ENCODE peak calls at places on chromosome 15, in seven cellular contexts. One of them, this sample, is unnamed.
A peak's percentile ranks its signal among the peaks of the same experiment; 100 is the strongest.

GRCh38 chr15:51094606-51095569 is at the start of gene TNFAIP8L3:
- DNase-seq in suprapubic skin: no peak
- DNase-seq in nephron progenitor cell: peak; percentile 66
- DNase-seq in AG04450: no peak
- DNase-seq in foreskin fibroblast: peak; percentile 82
- DNase-seq in Calu3: peak; percentile 18
- DNase-seq in psoas muscle: peak; percentile 50
- DNase-seq in this sample: no peak

GRCh38 chr15:39778031-39778430 is 4.6 kb downstream of the FSIP1 start:
- DNase-seq in suprapubic skin: no peak
- DNase-seq in nephron progenitor cell: no peak
- DNase-seq in foreskin fibroblast: no peak
- DNase-seq in Calu3: no peak
- DNase-seq in psoas muscle: no peak
- DNase-seq in AG04450: no peak
- DNase-seq in this sample: no peak

GRCh38 chr15:53586815-53587214 is 172.6 kb downstream of the WDR72 start:
- DNase-seq in psoas muscle: no peak
- DNase-seq in Calu3: peak; percentile 59
- DNase-seq in suprapubic skin: no peak
- DNase-seq in nephron progenitor cell: peak; percentile 64
- DNase-seq in AG04450: no peak
- DNase-seq in foreskin fibroblast: no peak
- DNase-seq in this sample: peak; percentile 60

GRCh38 chr15:32677238-32677750 is 35.8 kb downstream of the SCG5 start:
- DNase-seq in Calu3: no peak
- DNase-seq in nephron progenitor cell: no peak
- DNase-seq in suprapubic skin: no peak
- DNase-seq in psoas muscle: no peak
- DNase-seq in AG04450: no peak
- DNase-seq in foreskin fibroblast: peak; percentile 61
- DNase-seq in this sample: no peak

GRCh38 chr15:55248895-55249294 is 40.7 kb downstream of the RAB27A start:
- DNase-seq in foreskin fibroblast: no peak
- DNase-seq in suprapubic skin: no peak
- DNase-seq in Calu3: no peak
- DNase-seq in nephron progenitor cell: no peak
- DNase-seq in psoas muscle: no peak
- DNase-seq in AG04450: no peak
- DNase-seq in this sample: no peak

GRCh38 chr15:53530762-53531161 is 228.7 kb downstream of the WDR72 start:
- DNase-seq in foreskin fibroblast: no peak
- DNase-seq in nephron progenitor cell: peak; percentile 16
- DNase-seq in psoas muscle: no peak
- DNase-seq in suprapubic skin: no peak
- DNase-seq in Calu3: no peak
- DNase-seq in AG04450: no peak
- DNase-seq in this sample: no peak

GRCh38 chr15:31263751-31264533 is 62.7 kb upstream of the KLF13 start:
- DNase-seq in psoas muscle: peak; percentile 85
- DNase-seq in AG04450: no peak
- DNase-seq in foreskin fibroblast: no peak
- DNase-seq in Calu3: peak; percentile 38
- DNase-seq in suprapubic skin: peak; percentile 85
- DNase-seq in nephron progenitor cell: no peak
- DNase-seq in this sample: no peak

GRCh38 chr15:25178835-25179672 is 224.3 kb downstream of the SNRPN start:
- DNase-seq in AG04450: no peak
- DNase-seq in nephron progenitor cell: no peak
- DNase-seq in foreskin fibroblast: no peak
- DNase-seq in Calu3: no peak
- DNase-seq in suprapubic skin: peak; percentile 31
- DNase-seq in psoas muscle: peak; percentile 39
- DNase-seq in this sample: no peak

GRCh38 chr15:36803773-36804172 is 224.3 kb downstream of the CDIN1 start:
- DNase-seq in psoas muscle: no peak
- DNase-seq in nephron progenitor cell: no peak
- DNase-seq in Calu3: no peak
- DNase-seq in suprapubic skin: no peak
- DNase-seq in AG04450: no peak
- DNase-seq in foreskin fibroblast: no peak
- DNase-seq in this sample: peak; percentile 60

GRCh38 chr15:55742927-55743614 is at the start of gene PRTG:
- DNase-seq in AG04450: peak; percentile 44
- DNase-seq in nephron progenitor cell: peak; percentile 92
- DNase-seq in Calu3: peak; percentile 86
- DNase-seq in psoas muscle: peak; percentile 86
- DNase-seq in suprapubic skin: peak; percentile 81
- DNase-seq in foreskin fibroblast: peak; percentile 94
- DNase-seq in this sample: peak; percentile 24

GRCh38 chr15:93110502-93111040 is 21.6 kb upstream of the RGMA start:
- DNase-seq in foreskin fibroblast: no peak
- DNase-seq in Calu3: no peak
- DNase-seq in psoas muscle: no peak
- DNase-seq in nephron progenitor cell: no peak
- DNase-seq in suprapubic skin: no peak
- DNase-seq in AG04450: no peak
- DNase-seq in this sample: no peak

GRCh38 chr15:64634576-64635485 is 140.6 kb downstream of the RBPMS2 start:
- DNase-seq in nephron progenitor cell: peak; percentile 50
- DNase-seq in Calu3: peak; percentile 39
- DNase-seq in suprapubic skin: no peak
- DNase-seq in AG04450: no peak
- DNase-seq in foreskin fibroblast: no peak
- DNase-seq in psoas muscle: no peak
- DNase-seq in this sample: no peak

GRCh38 chr15:98384328-98385029 is 263.9 kb upstream of the IGF1R start:
- DNase-seq in foreskin fibroblast: no peak
- DNase-seq in Calu3: no peak
- DNase-seq in psoas muscle: peak; percentile 66
- DNase-seq in AG04450: no peak
- DNase-seq in nephron progenitor cell: no peak
- DNase-seq in suprapubic skin: no peak
- DNase-seq in this sample: no peak

GRCh38 chr15:96107922-96108321 is 222.6 kb upstream of the NR2F2 start:
- DNase-seq in psoas muscle: no peak
- DNase-seq in foreskin fibroblast: no peak
- DNase-seq in suprapubic skin: no peak
- DNase-seq in nephron progenitor cell: no peak
- DNase-seq in Calu3: no peak
- DNase-seq in AG04450: no peak
- DNase-seq in this sample: no peak

GRCh38 chr15:27774638-27775037 is 324.5 kb downstream of the OCA2 start:
- DNase-seq in foreskin fibroblast: no peak
- DNase-seq in suprapubic skin: no peak
- DNase-seq in AG04450: no peak
- DNase-seq in Calu3: no peak
- DNase-seq in psoas muscle: no peak
- DNase-seq in nephron progenitor cell: no peak
- DNase-seq in this sample: no peak

GRCh38 chr15:90763700-90764099 is 46.6 kb downstream of the BLM start:
- DNase-seq in nephron progenitor cell: no peak
- DNase-seq in suprapubic skin: no peak
- DNase-seq in Calu3: no peak
- DNase-seq in psoas muscle: no peak
- DNase-seq in foreskin fibroblast: no peak
- DNase-seq in AG04450: no peak
- DNase-seq in this sample: no peak

GRCh38 chr15:37585966-37586656 is 348.3 kb upstream of the TMCO5A start:
- DNase-seq in AG04450: peak; percentile 41
- DNase-seq in foreskin fibroblast: peak; percentile 72
- DNase-seq in suprapubic skin: no peak
- DNase-seq in psoas muscle: no peak
- DNase-seq in nephron progenitor cell: no peak
- DNase-seq in Calu3: no peak
- DNase-seq in this sample: peak; percentile 33

GRCh38 chr15:77606142-77607034 is 26.3 kb downstream of the LINGO1 start:
- DNase-seq in nephron progenitor cell: peak; percentile 61
- DNase-seq in foreskin fibroblast: no peak
- DNase-seq in psoas muscle: no peak
- DNase-seq in Calu3: no peak
- DNase-seq in AG04450: no peak
- DNase-seq in suprapubic skin: no peak
- DNase-seq in this sample: no peak

GRCh38 chr15:38991701-38992100 is 427.1 kb upstream of the RASGRP1 start:
- DNase-seq in suprapubic skin: no peak
- DNase-seq in Calu3: no peak
- DNase-seq in nephron progenitor cell: no peak
- DNase-seq in psoas muscle: no peak
- DNase-seq in foreskin fibroblast: no peak
- DNase-seq in AG04450: no peak
- DNase-seq in this sample: no peak

GRCh38 chr15:51991141-51991540 is 19.6 kb upstream of the LEO1 start:
- DNase-seq in foreskin fibroblast: no peak
- DNase-seq in AG04450: no peak
- DNase-seq in psoas muscle: no peak
- DNase-seq in nephron progenitor cell: no peak
- DNase-seq in suprapubic skin: no peak
- DNase-seq in Calu3: no peak
- DNase-seq in this sample: no peak

GRCh38 chr15:99438691-99439523 is 126.9 kb upstream of the MEF2A start:
- DNase-seq in foreskin fibroblast: no peak
- DNase-seq in Calu3: no peak
- DNase-seq in suprapubic skin: no peak
- DNase-seq in nephron progenitor cell: no peak
- DNase-seq in psoas muscle: peak; percentile 45
- DNase-seq in AG04450: no peak
- DNase-seq in this sample: no peak

DNA sequence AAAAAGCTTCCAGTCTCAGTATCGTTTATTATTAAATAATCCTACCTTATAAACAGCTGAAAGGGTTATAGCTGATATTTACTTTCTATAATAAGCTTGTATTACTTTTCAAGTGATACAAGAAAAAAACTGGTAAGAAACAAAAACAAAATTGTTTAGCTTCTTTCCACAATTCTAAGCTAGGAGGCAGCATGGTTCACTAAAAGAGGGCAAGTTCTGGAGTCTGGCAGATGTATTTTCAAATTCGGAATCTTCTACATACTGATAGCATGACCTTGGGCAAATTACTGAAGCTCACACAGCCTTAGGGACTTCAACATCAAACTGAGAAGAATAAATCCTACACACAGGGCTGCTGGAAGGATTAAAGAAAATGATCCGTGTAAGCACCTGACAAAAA is 15.4 kb downstream of the C15orf62 start:
- DNase-seq in AG04450: no peak
- DNase-seq in psoas muscle: no peak
- DNase-seq in foreskin fibroblast: no peak
- DNase-seq in nephron progenitor cell: no peak
- DNase-seq in Calu3: no peak
- DNase-seq in suprapubic skin: no peak
- DNase-seq in this sample: peak; percentile 34
- TF ChIP-seq CTCF in AG04450: no peak
- TF ChIP-seq CTCF in psoas muscle: no peak
- TF ChIP-seq CTCF in foreskin fibroblast: no peak
- TF ChIP-seq CTCF in nephron progenitor cell: no peak
- TF ChIP-seq CTCF in Calu3: no peak
- TF ChIP-seq CTCF in suprapubic skin: no peak
- TF ChIP-seq CTCF in this sample: peak; percentile 65

GRCh38 chr15:74395319-74396145 is 28.1 kb upstream of the CYP11A1 start:
- DNase-seq in suprapubic skin: no peak
- DNase-seq in foreskin fibroblast: no peak
- DNase-seq in Calu3: no peak
- DNase-seq in AG04450: no peak
- DNase-seq in nephron progenitor cell: no peak
- DNase-seq in psoas muscle: no peak
- DNase-seq in this sample: no peak
- TF ChIP-seq CTCF in suprapubic skin: no peak
- TF ChIP-seq CTCF in foreskin fibroblast: no peak
- TF ChIP-seq CTCF in Calu3: no peak
- TF ChIP-seq CTCF in AG04450: no peak
- TF ChIP-seq CTCF in nephron progenitor cell: no peak
- TF ChIP-seq CTCF in psoas muscle: no peak
- TF ChIP-seq CTCF in this sample: no peak

DNA sequence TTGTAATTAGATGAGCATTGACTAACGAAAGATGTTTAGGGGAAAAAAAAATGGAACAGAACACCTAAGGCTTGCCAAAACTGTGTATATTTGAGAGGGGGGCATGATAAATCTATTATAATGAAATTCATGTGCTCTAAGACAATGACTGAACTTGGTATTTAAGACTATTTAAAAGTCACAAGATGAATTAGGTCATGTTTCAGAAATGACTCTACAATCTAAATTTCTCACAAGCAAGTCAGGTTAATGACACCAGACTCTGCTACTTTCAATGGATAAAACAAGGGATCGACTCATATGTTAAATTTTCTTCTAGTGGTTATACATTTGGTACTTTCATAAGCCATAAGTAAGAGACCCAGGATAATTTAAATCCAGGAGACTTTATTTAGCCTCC is 78.4 kb downstream of the DUT start:
- DNase-seq in AG04450: no peak
- DNase-seq in suprapubic skin: no peak
- DNase-seq in foreskin fibroblast: no peak
- DNase-seq in Calu3: no peak
- DNase-seq in psoas muscle: no peak
- DNase-seq in nephron progenitor cell: no peak
- DNase-seq in this sample: no peak
- TF ChIP-seq CTCF in AG04450: no peak
- TF ChIP-seq CTCF in suprapubic skin: no peak
- TF ChIP-seq CTCF in foreskin fibroblast: no peak
- TF ChIP-seq CTCF in Calu3: no peak
- TF ChIP-seq CTCF in psoas muscle: no peak
- TF ChIP-seq CTCF in nephron progenitor cell: no peak
- TF ChIP-seq CTCF in this sample: no peak

GRCh38 chr15:101428758-101429157 is 60.7 kb downstream of the PCSK6 start:
- DNase-seq in psoas muscle: no peak
- DNase-seq in Calu3: no peak
- DNase-seq in AG04450: no peak
- DNase-seq in suprapubic skin: peak; percentile 49
- DNase-seq in foreskin fibroblast: no peak
- DNase-seq in nephron progenitor cell: no peak
- DNase-seq in this sample: no peak

GRCh38 chr15:101431301-101431700 is 58.2 kb downstream of the PCSK6 start:
- DNase-seq in nephron progenitor cell: no peak
- DNase-seq in foreskin fibroblast: no peak
- DNase-seq in suprapubic skin: peak; percentile 45
- DNase-seq in psoas muscle: no peak
- DNase-seq in AG04450: no peak
- DNase-seq in Calu3: no peak
- DNase-seq in this sample: no peak

GRCh38 chr15:101427606-101428487 is 61.7 kb downstream of the PCSK6 start:
- DNase-seq in foreskin fibroblast: no peak
- DNase-seq in psoas muscle: no peak
- DNase-seq in nephron progenitor cell: no peak
- DNase-seq in AG04450: no peak
- DNase-seq in Calu3: no peak
- DNase-seq in suprapubic skin: peak; percentile 65
- DNase-seq in this sample: no peak

GRCh38 chr15:101429646-101430045 is 59.9 kb downstream of the PCSK6 start:
- DNase-seq in foreskin fibroblast: no peak
- DNase-seq in psoas muscle: no peak
- DNase-seq in AG04450: no peak
- DNase-seq in Calu3: no peak
- DNase-seq in nephron progenitor cell: no peak
- DNase-seq in suprapubic skin: peak; percentile 66
- DNase-seq in this sample: no peak

DNA sequence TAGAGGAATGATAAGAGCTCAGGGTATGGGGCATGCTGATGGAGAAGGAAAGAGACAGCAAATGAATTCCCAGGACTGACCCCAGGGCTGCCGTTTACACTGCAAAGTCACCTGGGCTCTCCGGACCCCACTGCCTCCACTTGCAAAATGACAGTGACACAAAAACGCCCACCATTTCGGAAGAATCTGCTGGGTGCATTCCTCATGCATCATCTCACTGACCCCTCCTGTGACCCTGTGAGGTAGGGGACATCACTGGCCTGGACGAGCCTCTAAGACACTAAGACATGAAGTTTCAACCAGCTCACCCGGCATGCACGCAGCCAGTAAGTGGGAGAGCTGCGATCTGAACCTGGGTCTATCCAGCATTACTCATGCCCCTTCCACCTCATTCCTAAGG is 60.3 kb downstream of the PCSK6 start:
- DNase-seq in Calu3: no peak
- DNase-seq in psoas muscle: no peak
- DNase-seq in AG04450: no peak
- DNase-seq in foreskin fibroblast: no peak
- DNase-seq in suprapubic skin: peak; percentile 56
- DNase-seq in nephron progenitor cell: no peak
- DNase-seq in this sample: no peak
- TF ChIP-seq CTCF in Calu3: no peak
- TF ChIP-seq CTCF in psoas muscle: no peak
- TF ChIP-seq CTCF in AG04450: no peak
- TF ChIP-seq CTCF in foreskin fibroblast: no peak
- TF ChIP-seq CTCF in suprapubic skin: no peak
- TF ChIP-seq CTCF in nephron progenitor cell: no peak
- TF ChIP-seq CTCF in this sample: no peak